ENCODE peak calls at places on chromosomes 6 and 20, in nine cellular contexts. E is epithelial cell of esophagus, F is AG09309, Y is NCI-H510A treated with DMSO at 0.1 percent for 48 hours, J is ACHN, Z is nephron progenitor cell, T is iris pigment epithelial cell, Q is trophoblast cell, V is transverse colon. C is an unnamed sample.

GRCh38 chr6:25706314-25707014 is 48.1 kb upstream of the SLC17A4 start:
- DNase-seq in V (no peak), J (no peak), Y (peak), Z (no peak), T (peak), F (no peak), E (peak), Q (no peak), C (peak)

GRCh38 chr20:8756410-8756809 is 312.5 kb upstream of the PLCB4 start:
- DNase-seq in T (peak), Z (no peak), J (peak), F (no peak), Y (peak), V (no peak), E (peak), Q (no peak), C (peak)

GRCh38 chr20:50848846-50849673 is 54.2 kb downstream of the BCAS4 start:
- DNase-seq in V (peak), T (no peak), E (no peak), Y (no peak), J (no peak), Q (no peak), F (no peak), Z (peak), C (no peak)

GRCh38 chr6:56862415-56863175 is 92.3 kb upstream of the BEND6 start:
- DNase-seq in T (peak), Q (no peak), Z (no peak), Y (no peak), F (no peak), V (no peak), E (peak), J (peak), C (no peak)

GRCh38 chr20:49928411-49929141 is 7.6 kb upstream of the RNF114 start:
- DNase-seq in Q (peak), Z (peak), J (peak), F (peak), Y (peak), E (peak), T (peak), V (peak), C (peak)

GRCh38 chr6:27545271-27546046 is 72.6 kb upstream of the ZNF184 start:
- DNase-seq in Q (no peak), Z (peak), E (peak), Y (no peak), F (no peak), J (no peak), T (peak), V (no peak), C (peak)

GRCh38 chr20:24111858-24112257 is 123.3 kb upstream of the GGTLC1 start:
- DNase-seq in Y (no peak), T (no peak), J (no peak), Q (no peak), E (no peak), Z (no peak), V (no peak), F (no peak), C (no peak)

GRCh38 chr6:235763-236360 is 56.4 kb upstream of the DUSP22 start:
- DNase-seq in Y (no peak), T (peak), E (no peak), Z (no peak), Q (no peak), V (no peak), J (peak), F (no peak), C (peak)

GRCh38 chr6:112851141-112851540 is 504.0 kb downstream of the RFPL4B start:
- DNase-seq in Z (no peak), T (peak), V (no peak), J (no peak), F (no peak), Y (no peak), Q (no peak), E (no peak), C (no peak)

GRCh38 chr6:116969211-116969863 is 92.3 kb downstream of the RFX6 start:
- DNase-seq in J (peak), Y (peak), T (peak), E (peak), Q (peak), V (peak), F (no peak), Z (peak), C (peak)

GRCh38 chr6:87808005-87808757 is 106.1 kb upstream of the AKIRIN2 start:
- DNase-seq in Q (no peak), Y (no peak), F (peak), J (no peak), E (peak), Z (no peak), T (peak), V (no peak), C (peak)

GRCh38 chr6:43825187-43826115 is 55.4 kb downstream of the VEGFA start:
- DNase-seq in T (no peak), Y (no peak), Q (no peak), F (no peak), V (no peak), J (no peak), Z (no peak), E (no peak), C (no peak)

GRCh38 chr6:2790588-2790987 is 25.4 kb downstream of the WRNIP1 start:
- DNase-seq in Z (no peak), E (peak), F (no peak), T (peak), Q (peak), J (peak), V (no peak), Y (peak), C (no peak)

GRCh38 chr6:135999393-135999792 is 147.9 kb downstream of the PDE7B start:
- DNase-seq in F (no peak), J (no peak), Y (no peak), Z (no peak), Q (no peak), E (no peak), V (no peak), T (no peak), C (no peak)